ENCODE peak calls at places on chromosomes 12 and 14, in five cellular contexts. One of them, this sample, is unnamed.

GRCh38 chr12:106170285-106170684 is 31.5 kb upstream of the NUAK1 start:
- DNase-seq in GM12865: no peak
- DNase-seq in coronary artery: no peak
- DNase-seq in retinal pigment epithelial cell: no peak
- DNase-seq in tibial artery: no peak
- DNase-seq in this sample: peak

GRCh38 chr12:100481021-100481420 is 7.4 kb downstream of the NR1H4 start:
- DNase-seq in GM12865: no peak
- DNase-seq in coronary artery: no peak
- DNase-seq in retinal pigment epithelial cell: no peak
- DNase-seq in tibial artery: no peak
- DNase-seq in this sample: no peak

GRCh38 chr14:91125801-91126200 is 11.9 kb downstream of the DGLUCY start:
- DNase-seq in GM12865: no peak
- DNase-seq in coronary artery: no peak
- DNase-seq in retinal pigment epithelial cell: no peak
- DNase-seq in tibial artery: no peak
- DNase-seq in this sample: no peak

GRCh38 chr12:16158018-16158417 is 119.5 kb downstream of the SLC15A5 start:
- DNase-seq in GM12865: no peak
- DNase-seq in coronary artery: no peak
- DNase-seq in retinal pigment epithelial cell: no peak
- DNase-seq in tibial artery: no peak
- DNase-seq in this sample: no peak

GRCh38 chr12:118055865-118056773 is 4.9 kb downstream of the WSB2 start:
- DNase-seq in GM12865: no peak
- DNase-seq in coronary artery: no peak
- DNase-seq in retinal pigment epithelial cell: no peak
- DNase-seq in tibial artery: no peak
- DNase-seq in this sample: no peak

GRCh38 chr14:20630340-20631022 is 11.0 kb downstream of the OR6S1 start:
- DNase-seq in GM12865: peak
- DNase-seq in coronary artery: no peak
- DNase-seq in retinal pigment epithelial cell: no peak
- DNase-seq in tibial artery: no peak
- DNase-seq in this sample: peak

GRCh38 chr12:86903166-86903565 is 647.0 kb upstream of the MGAT4C start:
- DNase-seq in GM12865: no peak
- DNase-seq in coronary artery: no peak
- DNase-seq in retinal pigment epithelial cell: no peak
- DNase-seq in tibial artery: no peak
- DNase-seq in this sample: no peak

GRCh38 chr12:44876554-44877275 is 600 bp upstream of the NELL2 start:
- DNase-seq in GM12865: peak
- DNase-seq in coronary artery: no peak
- DNase-seq in retinal pigment epithelial cell: peak
- DNase-seq in tibial artery: peak
- DNase-seq in this sample: peak

GRCh38 chr12:110465024-110465423 is 3.0 kb downstream of the GPN3 start:
- DNase-seq in GM12865: no peak
- DNase-seq in coronary artery: no peak
- DNase-seq in retinal pigment epithelial cell: no peak
- DNase-seq in tibial artery: no peak
- DNase-seq in this sample: no peak

GRCh38 chr12:46265734-46266133 is 3.1 kb downstream of the SLC38A1 start:
- DNase-seq in GM12865: peak
- DNase-seq in coronary artery: no peak
- DNase-seq in retinal pigment epithelial cell: no peak
- DNase-seq in tibial artery: no peak
- DNase-seq in this sample: no peak

GRCh38 chr14:29016050-29016900 is 249.7 kb downstream of the FOXG1 start:
- DNase-seq in GM12865: peak
- DNase-seq in coronary artery: no peak
- DNase-seq in retinal pigment epithelial cell: peak
- DNase-seq in tibial artery: no peak
- DNase-seq in this sample: peak

GRCh38 chr14:77681196-77682157 is 26.3 kb downstream of the ALKBH1 start:
- DNase-seq in GM12865: no peak
- DNase-seq in coronary artery: no peak
- DNase-seq in retinal pigment epithelial cell: no peak
- DNase-seq in tibial artery: no peak
- DNase-seq in this sample: peak

GRCh38 chr12:388547-389137 is 478 bp downstream of the KDM5A start:
- DNase-seq in GM12865: peak
- DNase-seq in coronary artery: peak
- DNase-seq in retinal pigment epithelial cell: no peak
- DNase-seq in tibial artery: peak
- DNase-seq in this sample: peak

GRCh38 chr14:72665259-72665658 is 228.6 kb downstream of the DPF3 start:
- DNase-seq in GM12865: peak
- DNase-seq in coronary artery: no peak
- DNase-seq in retinal pigment epithelial cell: peak
- DNase-seq in tibial artery: no peak
- DNase-seq in this sample: peak

GRCh38 chr14:99562848-99563748 is 40.9 kb downstream of the CCDC85C start:
- DNase-seq in GM12865: no peak
- DNase-seq in coronary artery: no peak
- DNase-seq in retinal pigment epithelial cell: no peak
- DNase-seq in tibial artery: peak
- DNase-seq in this sample: no peak

GRCh38 chr14:62921466-62921865 is 123.8 kb downstream of the KCNH5 start:
- DNase-seq in GM12865: no peak
- DNase-seq in coronary artery: no peak
- DNase-seq in retinal pigment epithelial cell: no peak
- DNase-seq in tibial artery: no peak
- DNase-seq in this sample: no peak

GRCh38 chr14:104112609-104113571 is 25.5 kb upstream of the KIF26A start:
- DNase-seq in GM12865: no peak
- DNase-seq in coronary artery: no peak
- DNase-seq in retinal pigment epithelial cell: no peak
- DNase-seq in tibial artery: peak
- DNase-seq in this sample: no peak

GRCh38 chr12:46468159-46468558 is 95.6 kb upstream of the SLC38A2 start:
- DNase-seq in GM12865: no peak
- DNase-seq in coronary artery: no peak
- DNase-seq in retinal pigment epithelial cell: no peak
- DNase-seq in tibial artery: no peak
- DNase-seq in this sample: peak

GRCh38 chr12:50655374-50655921 is 108.5 kb upstream of the ATF1 start:
- DNase-seq in GM12865: no peak
- DNase-seq in coronary artery: no peak
- DNase-seq in retinal pigment epithelial cell: no peak
- DNase-seq in tibial artery: no peak
- DNase-seq in this sample: no peak

GRCh38 chr14:79177106-79177505 is 1006.9 kb downstream of the NRXN3 start:
- DNase-seq in GM12865: no peak
- DNase-seq in coronary artery: no peak
- DNase-seq in retinal pigment epithelial cell: no peak
- DNase-seq in tibial artery: no peak
- DNase-seq in this sample: no peak

GRCh38 chr12:65602579-65603295 is 221.5 kb upstream of the HMGA2 start:
- DNase-seq in GM12865: peak
- DNase-seq in coronary artery: peak
- DNase-seq in retinal pigment epithelial cell: peak
- DNase-seq in tibial artery: peak
- DNase-seq in this sample: peak

GRCh38 chr12:83642205-83642604 is 955.5 kb downstream of the TMTC2 start:
- DNase-seq in GM12865: no peak
- DNase-seq in coronary artery: no peak
- DNase-seq in retinal pigment epithelial cell: no peak
- DNase-seq in tibial artery: no peak
- DNase-seq in this sample: no peak

GRCh38 chr14:30443368-30444007 is 115.5 kb upstream of the G2E3 start:
- DNase-seq in GM12865: peak
- DNase-seq in coronary artery: no peak
- DNase-seq in retinal pigment epithelial cell: no peak
- DNase-seq in tibial artery: no peak
- DNase-seq in this sample: peak

GRCh38 chr14:31895206-31895605 is 181.9 kb upstream of the ARHGAP5 start:
- DNase-seq in GM12865: no peak
- DNase-seq in coronary artery: no peak
- DNase-seq in retinal pigment epithelial cell: peak
- DNase-seq in tibial artery: no peak
- DNase-seq in this sample: peak

GRCh38 chr12:92899388-92900001 is 29.6 kb downstream of the EEA1 start:
- DNase-seq in GM12865: no peak
- DNase-seq in coronary artery: peak
- DNase-seq in retinal pigment epithelial cell: peak
- DNase-seq in tibial artery: peak
- DNase-seq in this sample: peak

GRCh38 chr14:20857630-20858261 is 33.4 kb upstream of the RNASE3 start:
- DNase-seq in GM12865: peak
- DNase-seq in coronary artery: no peak
- DNase-seq in retinal pigment epithelial cell: no peak
- DNase-seq in tibial artery: peak
- DNase-seq in this sample: peak

DNA sequence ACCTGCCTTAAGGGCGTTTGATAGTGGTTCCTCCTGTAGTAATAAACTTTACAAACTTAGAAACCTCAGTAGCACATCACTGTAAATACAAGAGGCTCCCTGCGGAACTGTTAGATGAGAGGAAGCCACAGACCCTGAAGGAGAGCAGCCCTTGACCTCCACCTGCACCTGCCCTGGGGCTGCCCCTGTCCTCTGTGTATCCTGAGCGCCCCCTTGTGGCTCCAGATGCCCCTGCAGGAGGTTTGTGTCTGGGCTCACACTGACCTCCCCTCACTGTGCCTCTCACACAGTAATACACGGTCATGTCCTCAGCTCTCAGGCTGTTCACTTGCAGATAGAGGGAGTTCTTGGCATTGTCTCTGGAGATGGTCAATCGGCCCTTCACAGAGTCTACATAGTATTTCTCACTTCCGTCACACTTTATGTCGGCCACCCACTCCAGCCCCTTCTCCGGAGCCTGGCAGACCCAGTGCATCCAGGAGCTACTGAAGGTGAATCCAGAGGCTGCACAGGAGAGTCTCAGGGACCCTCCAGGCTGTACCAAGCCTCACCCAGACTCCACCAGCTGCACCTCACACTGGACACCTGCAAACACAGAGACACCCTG is 1059.8 kb downstream of the TMEM121 start:
- DNase-seq in GM12865: peak
- DNase-seq in coronary artery: no peak
- DNase-seq in retinal pigment epithelial cell: no peak
- DNase-seq in tibial artery: no peak
- DNase-seq in this sample: no peak
- TF ChIP-seq CTCF in GM12865: peak
- TF ChIP-seq CTCF in coronary artery: no peak
- TF ChIP-seq CTCF in retinal pigment epithelial cell: no peak
- TF ChIP-seq CTCF in tibial artery: no peak
- TF ChIP-seq CTCF in this sample: no peak

GRCh38 chr12:26884765-26885576 is 52.0 kb upstream of the ITPR2 start:
- DNase-seq in GM12865: peak
- DNase-seq in coronary artery: peak
- DNase-seq in retinal pigment epithelial cell: no peak
- DNase-seq in tibial artery: peak
- DNase-seq in this sample: peak
- H3K4me3 ChIP-seq in GM12865: no peak
- H3K4me3 ChIP-seq in coronary artery: peak
- H3K4me3 ChIP-seq in retinal pigment epithelial cell: no peak
- H3K4me3 ChIP-seq in tibial artery: no peak
- H3K4me3 ChIP-seq in this sample: no peak

GRCh38 chr14:61252354-61253063 is 28.6 kb downstream of the TMEM30B start:
- DNase-seq in GM12865: peak
- DNase-seq in coronary artery: no peak
- DNase-seq in retinal pigment epithelial cell: peak
- DNase-seq in tibial artery: peak
- DNase-seq in this sample: peak

GRCh38 chr14:61250063-61250462 is 31.1 kb downstream of the TMEM30B start:
- DNase-seq in GM12865: no peak
- DNase-seq in coronary artery: no peak
- DNase-seq in retinal pigment epithelial cell: no peak
- DNase-seq in tibial artery: no peak
- DNase-seq in this sample: no peak

GRCh38 chr14:61255968-61256367 is 25.2 kb downstream of the TMEM30B start:
- DNase-seq in GM12865: no peak
- DNase-seq in coronary artery: no peak
- DNase-seq in retinal pigment epithelial cell: no peak
- DNase-seq in tibial artery: no peak
- DNase-seq in this sample: no peak

GRCh38 chr14:61254803-61255526 is 26.2 kb downstream of the TMEM30B start:
- DNase-seq in GM12865: no peak
- DNase-seq in coronary artery: no peak
- DNase-seq in retinal pigment epithelial cell: no peak
- DNase-seq in tibial artery: no peak
- DNase-seq in this sample: no peak

DNA sequence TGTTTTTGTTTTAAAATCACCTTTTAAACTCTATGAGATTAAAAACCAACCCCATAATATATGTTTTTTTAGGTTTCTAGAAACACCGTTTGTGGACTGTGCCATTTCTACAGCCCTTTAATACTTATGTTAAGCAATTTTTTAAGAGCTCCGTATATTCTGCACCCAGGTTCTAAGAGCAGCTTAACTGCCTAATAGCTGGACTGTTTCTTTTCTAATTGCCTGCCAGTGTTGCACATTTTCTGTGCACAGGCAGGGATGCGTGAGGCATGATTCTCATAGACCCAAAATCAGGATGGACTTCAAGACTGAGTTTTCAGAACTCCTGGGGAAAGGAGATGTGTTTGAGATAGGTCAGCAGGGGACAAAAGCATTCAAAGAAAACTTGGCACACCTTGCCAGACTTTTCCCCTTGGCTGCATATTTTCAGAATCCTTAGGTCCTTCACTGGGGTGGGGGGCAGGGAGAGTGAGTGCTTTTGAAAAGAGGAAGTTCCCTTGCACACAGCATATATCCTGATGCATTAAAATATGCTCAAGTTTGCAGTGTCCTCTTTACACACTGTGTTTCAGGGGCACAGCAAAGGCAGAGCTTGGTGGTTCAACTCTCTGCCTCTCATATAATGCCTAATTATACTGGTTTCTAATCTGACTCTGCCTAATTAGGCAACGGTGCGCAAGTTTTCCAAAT is 27.9 kb downstream of the TMEM30B start:
- DNase-seq in GM12865: no peak
- DNase-seq in coronary artery: no peak
- DNase-seq in retinal pigment epithelial cell: no peak
- DNase-seq in tibial artery: no peak
- DNase-seq in this sample: no peak
- TF ChIP-seq CTCF in GM12865: no peak
- TF ChIP-seq CTCF in coronary artery: no peak
- TF ChIP-seq CTCF in retinal pigment epithelial cell: no peak
- TF ChIP-seq CTCF in tibial artery: no peak
- TF ChIP-seq CTCF in this sample: no peak

DNA sequence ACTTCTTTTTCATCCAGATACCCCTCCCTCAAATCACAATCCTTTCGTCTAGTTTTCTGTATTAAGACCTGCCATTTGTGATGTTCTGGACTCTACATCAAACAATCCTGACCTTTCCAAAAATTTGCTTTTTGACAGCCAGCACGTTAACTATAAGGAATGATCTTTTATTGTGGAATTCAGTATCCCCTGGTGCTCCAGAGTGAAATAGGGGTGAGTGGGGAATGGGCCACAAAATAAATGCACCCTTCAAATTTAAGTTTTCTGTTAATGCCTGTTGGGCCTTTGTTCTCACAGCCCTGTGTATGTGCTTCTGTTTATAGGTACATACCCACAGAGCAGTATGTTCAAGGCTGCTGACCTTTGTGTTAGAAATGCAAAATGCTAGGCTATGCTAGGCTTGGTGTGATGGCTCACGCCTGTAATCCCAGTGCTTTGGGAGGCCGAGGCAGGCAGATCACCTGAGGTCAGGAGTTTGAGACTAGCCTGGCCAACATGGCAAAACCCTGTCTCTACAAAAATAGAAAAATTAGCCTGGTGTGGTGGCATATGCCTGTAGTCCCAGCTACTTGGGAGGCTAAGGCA is 12.0 kb downstream of the PNN start:
- DNase-seq in GM12865: no peak
- DNase-seq in coronary artery: no peak
- DNase-seq in retinal pigment epithelial cell: no peak
- DNase-seq in tibial artery: no peak
- DNase-seq in this sample: no peak
- H3K4me3 ChIP-seq in GM12865: no peak
- H3K4me3 ChIP-seq in coronary artery: no peak
- H3K4me3 ChIP-seq in retinal pigment epithelial cell: no peak
- H3K4me3 ChIP-seq in tibial artery: no peak
- H3K4me3 ChIP-seq in this sample: no peak

This sample was measured in epithelial cell of esophagus.